ENCODE peak calls at places on chromosomes 5 and 9, in four cellular contexts. A, Q, D and V are unnamed samples.

GRCh38 chr5:39475055-39475454 is 50.3 kb upstream of the DAB2 start:
- DNase-seq in A (no peak), Q (no peak), D (no peak), V (no peak)

GRCh38 chr5:158634713-158635112 is 465.0 kb downstream of the EBF1 start:
- DNase-seq in D (no peak), Q (no peak), A (no peak), V (no peak)

GRCh38 chr9:86766912-86767311 is 180.4 kb downstream of the GAS1 start:
- DNase-seq in Q (no peak), D (no peak), A (no peak), V (no peak)

GRCh38 chr5:73373814-73374510 is 74.6 kb downstream of the FOXD1 start:
- DNase-seq in Q (no peak), A (no peak), D (no peak), V (no peak)

GRCh38 chr9:133658442-133659431 is 22.6 kb downstream of the DBH start:
- DNase-seq in A (no peak), Q (no peak), D (no peak), V (no peak)

GRCh38 chr5:76521240-76521758 is 101.9 kb downstream of the F2RL2 start:
- DNase-seq in Q (no peak), D (no peak), A (no peak), V (no peak)

GRCh38 chr9:33129251-33129885 is 37.8 kb downstream of the B4GALT1 start:
- DNase-seq in D (no peak), A (no peak), Q (no peak), V (no peak)

GRCh38 chr5:65769539-65769938 is 47.5 kb downstream of the NLN start:
- DNase-seq in Q (no peak), A (no peak), D (no peak), V (no peak)

GRCh38 chr9:114936566-114936965 is 6.2 kb upstream of the TNFSF8 start:
- DNase-seq in D (no peak), A (no peak), Q (no peak), V (no peak)

GRCh38 chr5:175621971-175622370 is 35.9 kb upstream of the HRH2 start:
- DNase-seq in Q (no peak), A (no peak), D (no peak), V (no peak)

GRCh38 chr5:108587816-108588215 is 159.9 kb upstream of the FER start:
- DNase-seq in Q (no peak), D (no peak), A (no peak), V (no peak)

GRCh38 chr9:121013911-121014310 is 36.2 kb downstream of the C5 start:
- DNase-seq in D (no peak), Q (no peak), A (no peak), V (no peak)

GRCh38 chr5:9765421-9765820 is 135.3 kb upstream of the TAS2R1 start:
- DNase-seq in A (no peak), Q (no peak), D (no peak), V (no peak)

GRCh38 chr5:116382025-116382873 is 192.4 kb downstream of the SEMA6A start:
- DNase-seq in D (no peak), A (no peak), Q (no peak), V (no peak)

GRCh38 chr5:124738751-124739559 is 7.5 kb downstream of the ZNF608 start:
- DNase-seq in A (no peak), Q (no peak), D (peak; percentile 79), V (no peak)

GRCh38 chr9:130842547-130842946 is 7.5 kb downstream of the ABL1 start:
- DNase-seq in A (no peak), D (no peak), Q (no peak), V (no peak)

GRCh38 chr5:14071433-14071832 is 71.7 kb upstream of the TRIO start:
- DNase-seq in D (no peak), A (no peak), Q (no peak), V (no peak)

GRCh38 chr5:38154615-38155204 is 103.6 kb upstream of the EGFLAM start:
- DNase-seq in A (no peak), Q (no peak), D (no peak), V (no peak)

GRCh38 chr9:20512106-20512505 is 110.2 kb downstream of the MLLT3 start:
- DNase-seq in D (no peak), Q (no peak), A (no peak), V (no peak)

GRCh38 chr9:33346564-33346963 is 55.8 kb downstream of the AQP7 start:
- DNase-seq in A (no peak), D (no peak), Q (no peak), V (no peak)

GRCh38 chr5:145805819-145806218 is 29.3 kb downstream of the PRELID2 start:
- DNase-seq in Q (no peak), A (no peak), D (no peak), V (no peak)

GRCh38 chr9:87260171-87260570 is 237.5 kb upstream of the DAPK1 start:
- DNase-seq in Q (no peak), A (no peak), D (no peak), V (no peak)

GRCh38 chr5:151082274-151082902 is 1.6 kb upstream of the TNIP1 start:
- DNase-seq in A (no peak), Q (no peak), D (peak; percentile 57), V (no peak)

GRCh38 chr5:138243794-138244193 is 30.6 kb downstream of the GFRA3 start:
- DNase-seq in Q (no peak), A (no peak), D (no peak), V (no peak)

GRCh38 chr9:131264231-131264630 is 12.1 kb downstream of the FAM78A start:
- DNase-seq in D (peak; percentile 37), A (peak; percentile 35), Q (no peak), V (no peak)

GRCh38 chr9:99357575-99357974 is 135.5 kb downstream of the SEC61B start:
- DNase-seq in D (no peak), Q (no peak), A (no peak), V (no peak)

GRCh38 chr9:38371495-38371894 is 21.0 kb upstream of the ALDH1B1 start:
- DNase-seq in D (no peak), Q (no peak), A (no peak), V (peak; percentile 16)

GRCh38 chr5:132205385-132206125 is 22.1 kb downstream of the P4HA2 start:
- DNase-seq in A (no peak), Q (no peak), D (no peak), V (no peak)

GRCh38 chr9:125337282-125337681 is 75.7 kb downstream of the GAPVD1 start:
- DNase-seq in D (no peak), A (no peak), Q (no peak), V (no peak)

GRCh38 chr5:126052791-126053190 is 370.4 kb upstream of the GRAMD2B start:
- DNase-seq in D (no peak), A (no peak), Q (no peak), V (no peak)